ENCODE peak calls at places on chromosomes 11 and 22, in eight cellular contexts. L, O, D, V, G, U, R and B are unnamed samples.
A peak's percentile ranks its signal among the peaks of the same experiment; 100 is the strongest.

GRCh38 chr11:86473991-86474833 is 99.5 kb downstream of the CCDC81 start:
- DNase-seq in U (no peak), O (no peak), V (no peak), R (no peak), G (no peak), D (peak; percentile 61), L (no peak), B (peak; percentile 40)

GRCh38 chr11:13120691-13121090 is 111.6 kb downstream of the RASSF10 start:
- DNase-seq in U (no peak), D (peak; percentile 57), L (no peak), V (peak; percentile 19), O (no peak), G (no peak), R (no peak), B (no peak)

GRCh38 chr22:23261900-23262450 is 81.7 kb downstream of the BCR start:
- DNase-seq in U (no peak), L (no peak), V (no peak), D (no peak), R (no peak), G (no peak), O (no peak), B (no peak)

GRCh38 chr11:63880031-63880841 is 36.7 kb downstream of the RCOR2 start:
- DNase-seq in L (no peak), R (no peak), U (no peak), V (peak; percentile 37), O (no peak), G (no peak), D (peak; percentile 78), B (no peak)

GRCh38 chr11:43928721-43929120 is 13.7 kb upstream of the C11orf96 start:
- DNase-seq in L (no peak), V (no peak), D (no peak), O (no peak), G (no peak), R (no peak), U (no peak), B (peak; percentile 69)

GRCh38 chr11:118679483-118679882 is at the start of gene TREH:
- DNase-seq in D (no peak), V (no peak), G (no peak), R (no peak), O (no peak), L (no peak), U (no peak), B (peak; percentile 47)

GRCh38 chr22:31646186-31647019 is 15.6 kb downstream of the PISD start:
- DNase-seq in U (peak; percentile 47), R (peak; percentile 99), O (peak; percentile 91), D (peak; percentile 91), V (no peak), L (peak; percentile 14), G (peak; percentile 62), B (no peak)

GRCh38 chr22:50469377-50470305 is 5.2 kb downstream of the SBF1 start:
- DNase-seq in D (no peak), V (no peak), L (peak; percentile 75), U (peak; percentile 97), O (peak; percentile 8), R (no peak), G (peak; percentile 96), B (no peak)

GRCh38 chr22:36010913-36011312 is 17.7 kb downstream of the RBFOX2 start:
- DNase-seq in O (no peak), L (no peak), U (no peak), D (peak; percentile 81), G (no peak), V (peak; percentile 58), R (peak; percentile 57), B (no peak)

GRCh38 chr11:73652046-73652730 is 5.8 kb downstream of the PLEKHB1 start:
- DNase-seq in G (no peak), V (no peak), L (peak; percentile 76), U (no peak), O (peak; percentile 36), R (no peak), D (no peak), B (no peak)

GRCh38 chr11:66278396-66279091 is 569 bp downstream of the CNIH2 start:
- DNase-seq in O (no peak), R (no peak), D (no peak), L (no peak), V (no peak), U (peak; percentile 29), G (no peak), B (no peak)

GRCh38 chr11:12126352-12127019 is 16.1 kb downstream of the MICAL2 start:
- DNase-seq in L (no peak), G (no peak), V (no peak), D (peak; percentile 78), O (no peak), U (no peak), R (no peak), B (no peak)

GRCh38 chr22:26416256-26416655 is 12.8 kb upstream of the ASPHD2 start:
- DNase-seq in U (no peak), G (no peak), V (no peak), O (no peak), R (no peak), D (no peak), L (no peak), B (no peak)

GRCh38 chr11:20127671-20128527 is 32.4 kb downstream of the DBX1 start:
- DNase-seq in R (no peak), O (peak; percentile 44), L (peak; percentile 78), U (peak; percentile 72), G (peak; percentile 91), V (peak; percentile 34), D (peak; percentile 78), B (no peak)

GRCh38 chr22:50481440-50482106 is at the start of gene ADM2:
- DNase-seq in V (no peak), R (no peak), G (peak; percentile 86), O (no peak), U (peak; percentile 69), L (peak; percentile 94), D (peak; percentile 39), B (no peak)

GRCh38 chr11:35088676-35089075 is 50.3 kb upstream of the CD44 start:
- DNase-seq in G (no peak), R (no peak), L (no peak), V (no peak), O (no peak), U (no peak), D (peak; percentile 40), B (no peak)

GRCh38 chr22:35043251-35043931 is 22.6 kb upstream of the ISX start:
- DNase-seq in V (no peak), D (no peak), L (no peak), G (no peak), R (no peak), O (no peak), U (no peak), B (no peak)

GRCh38 chr11:19974886-19975285 is 185.4 kb downstream of the DBX1 start:
- DNase-seq in U (no peak), R (no peak), D (no peak), L (no peak), V (no peak), O (no peak), G (no peak), B (no peak)

GRCh38 chr11:112237451-112237850 is 11.2 kb downstream of the PTS start:
- DNase-seq in O (no peak), U (no peak), V (no peak), G (no peak), R (no peak), L (no peak), D (no peak), B (no peak)

GRCh38 chr22:40660725-40661124 is 18.6 kb upstream of the MCHR1 start:
- DNase-seq in O (no peak), D (no peak), L (no peak), G (no peak), U (no peak), R (no peak), V (no peak), B (no peak)

GRCh38 chr22:29751139-29751538 is 15.7 kb downstream of the ZMAT5 start:
- DNase-seq in R (no peak), V (no peak), L (no peak), G (no peak), D (no peak), U (no peak), O (no peak), B (no peak)

GRCh38 chr11:127640822-127641485 is 640.4 kb upstream of the KIRREL3 start:
- DNase-seq in L (no peak), D (no peak), U (no peak), V (no peak), G (no peak), O (no peak), R (no peak), B (no peak)